ENCODE peak calls at places on chromosome 10, in eight cellular contexts. One of them, this sample, is unnamed.

GRCh38 chr10:132665946-132666732 is 119.8 kb downstream of the NKX6-2 start:
- DNase-seq in NB4: peak
- DNase-seq in GM12865: no peak
- DNase-seq in stimulated activated CD4-positive, alpha-beta T cell treated with anti-CD3 and anti-CD28 coated beads, Interleukin-1b, Interleukin-23, amount 100 ng/mL, for 1 hour: no peak
- DNase-seq in epithelial cell of esophagus: peak
- DNase-seq in HFF-Myc: peak
- DNase-seq in HuH-7.5: no peak
- DNase-seq in upper lobe of right lung: no peak
- DNase-seq in this sample: no peak

GRCh38 chr10:132459252-132460028 is 62.4 kb downstream of the PWWP2B start:
- DNase-seq in NB4: no peak
- DNase-seq in GM12865: no peak
- DNase-seq in stimulated activated CD4-positive, alpha-beta T cell treated with anti-CD3 and anti-CD28 coated beads, Interleukin-1b, Interleukin-23, amount 100 ng/mL, for 1 hour: no peak
- DNase-seq in epithelial cell of esophagus: no peak
- DNase-seq in HFF-Myc: no peak
- DNase-seq in HuH-7.5: peak
- DNase-seq in upper lobe of right lung: no peak
- DNase-seq in this sample: no peak

GRCh38 chr10:15704581-15704968 is 15.1 kb downstream of the ITGA8 start:
- DNase-seq in NB4: no peak
- DNase-seq in GM12865: no peak
- DNase-seq in stimulated activated CD4-positive, alpha-beta T cell treated with anti-CD3 and anti-CD28 coated beads, Interleukin-1b, Interleukin-23, amount 100 ng/mL, for 1 hour: no peak
- DNase-seq in epithelial cell of esophagus: no peak
- DNase-seq in HFF-Myc: no peak
- DNase-seq in HuH-7.5: no peak
- DNase-seq in upper lobe of right lung: no peak
- DNase-seq in this sample: no peak

GRCh38 chr10:70190581-70190980 is 20.3 kb upstream of the SAR1A start:
- DNase-seq in NB4: no peak
- DNase-seq in GM12865: no peak
- DNase-seq in stimulated activated CD4-positive, alpha-beta T cell treated with anti-CD3 and anti-CD28 coated beads, Interleukin-1b, Interleukin-23, amount 100 ng/mL, for 1 hour: no peak
- DNase-seq in epithelial cell of esophagus: no peak
- DNase-seq in HFF-Myc: no peak
- DNase-seq in HuH-7.5: no peak
- DNase-seq in upper lobe of right lung: no peak
- DNase-seq in this sample: no peak

GRCh38 chr10:100829933-100830727 is 82.6 kb upstream of the SLF2 start:
- DNase-seq in NB4: no peak
- DNase-seq in GM12865: no peak
- DNase-seq in stimulated activated CD4-positive, alpha-beta T cell treated with anti-CD3 and anti-CD28 coated beads, Interleukin-1b, Interleukin-23, amount 100 ng/mL, for 1 hour: no peak
- DNase-seq in epithelial cell of esophagus: no peak
- DNase-seq in HFF-Myc: no peak
- DNase-seq in HuH-7.5: no peak
- DNase-seq in upper lobe of right lung: no peak
- DNase-seq in this sample: no peak

GRCh38 chr10:95503526-95503925 is 57.6 kb downstream of the SORBS1 start:
- DNase-seq in NB4: no peak
- DNase-seq in GM12865: no peak
- DNase-seq in stimulated activated CD4-positive, alpha-beta T cell treated with anti-CD3 and anti-CD28 coated beads, Interleukin-1b, Interleukin-23, amount 100 ng/mL, for 1 hour: no peak
- DNase-seq in epithelial cell of esophagus: no peak
- DNase-seq in HFF-Myc: no peak
- DNase-seq in HuH-7.5: no peak
- DNase-seq in upper lobe of right lung: no peak
- DNase-seq in this sample: no peak

GRCh38 chr10:105974803-105975456 is 1189.6 kb downstream of the SORCS1 start:
- DNase-seq in NB4: peak
- DNase-seq in GM12865: peak
- DNase-seq in stimulated activated CD4-positive, alpha-beta T cell treated with anti-CD3 and anti-CD28 coated beads, Interleukin-1b, Interleukin-23, amount 100 ng/mL, for 1 hour: no peak
- DNase-seq in epithelial cell of esophagus: peak
- DNase-seq in HFF-Myc: no peak
- DNase-seq in HuH-7.5: no peak
- DNase-seq in upper lobe of right lung: no peak
- DNase-seq in this sample: peak

GRCh38 chr10:112235141-112235540 is 48.1 kb upstream of the TECTB start:
- DNase-seq in NB4: no peak
- DNase-seq in GM12865: no peak
- DNase-seq in stimulated activated CD4-positive, alpha-beta T cell treated with anti-CD3 and anti-CD28 coated beads, Interleukin-1b, Interleukin-23, amount 100 ng/mL, for 1 hour: no peak
- DNase-seq in epithelial cell of esophagus: no peak
- DNase-seq in HFF-Myc: no peak
- DNase-seq in HuH-7.5: no peak
- DNase-seq in upper lobe of right lung: no peak
- DNase-seq in this sample: no peak

GRCh38 chr10:100858742-100859141 is 54.0 kb upstream of the SLF2 start:
- DNase-seq in NB4: no peak
- DNase-seq in GM12865: no peak
- DNase-seq in stimulated activated CD4-positive, alpha-beta T cell treated with anti-CD3 and anti-CD28 coated beads, Interleukin-1b, Interleukin-23, amount 100 ng/mL, for 1 hour: no peak
- DNase-seq in epithelial cell of esophagus: no peak
- DNase-seq in HFF-Myc: no peak
- DNase-seq in HuH-7.5: no peak
- DNase-seq in upper lobe of right lung: no peak
- DNase-seq in this sample: no peak

GRCh38 chr10:118763202-118763988 is 8.6 kb upstream of the CACUL1 start:
- DNase-seq in NB4: no peak
- DNase-seq in GM12865: no peak
- DNase-seq in stimulated activated CD4-positive, alpha-beta T cell treated with anti-CD3 and anti-CD28 coated beads, Interleukin-1b, Interleukin-23, amount 100 ng/mL, for 1 hour: no peak
- DNase-seq in epithelial cell of esophagus: no peak
- DNase-seq in HFF-Myc: no peak
- DNase-seq in HuH-7.5: no peak
- DNase-seq in upper lobe of right lung: no peak
- DNase-seq in this sample: no peak

GRCh38 chr10:116385994-116386809 is 41.4 kb upstream of the PNLIPRP3 start:
- DNase-seq in NB4: peak
- DNase-seq in GM12865: peak
- DNase-seq in stimulated activated CD4-positive, alpha-beta T cell treated with anti-CD3 and anti-CD28 coated beads, Interleukin-1b, Interleukin-23, amount 100 ng/mL, for 1 hour: no peak
- DNase-seq in epithelial cell of esophagus: peak
- DNase-seq in HFF-Myc: peak
- DNase-seq in HuH-7.5: no peak
- DNase-seq in upper lobe of right lung: no peak
- DNase-seq in this sample: no peak

GRCh38 chr10:6917125-6917524 is 337.0 kb upstream of the PRKCQ start:
- DNase-seq in NB4: peak
- DNase-seq in GM12865: no peak
- DNase-seq in stimulated activated CD4-positive, alpha-beta T cell treated with anti-CD3 and anti-CD28 coated beads, Interleukin-1b, Interleukin-23, amount 100 ng/mL, for 1 hour: no peak
- DNase-seq in epithelial cell of esophagus: no peak
- DNase-seq in HFF-Myc: no peak
- DNase-seq in HuH-7.5: no peak
- DNase-seq in upper lobe of right lung: no peak
- DNase-seq in this sample: no peak

GRCh38 chr10:87875929-87876571 is 12.6 kb downstream of the PTEN start:
- DNase-seq in NB4: no peak
- DNase-seq in GM12865: no peak
- DNase-seq in stimulated activated CD4-positive, alpha-beta T cell treated with anti-CD3 and anti-CD28 coated beads, Interleukin-1b, Interleukin-23, amount 100 ng/mL, for 1 hour: no peak
- DNase-seq in epithelial cell of esophagus: no peak
- DNase-seq in HFF-Myc: no peak
- DNase-seq in HuH-7.5: no peak
- DNase-seq in upper lobe of right lung: no peak
- DNase-seq in this sample: no peak

GRCh38 chr10:33196710-33197406 is 137.6 kb downstream of the NRP1 start:
- DNase-seq in NB4: no peak
- DNase-seq in GM12865: no peak
- DNase-seq in stimulated activated CD4-positive, alpha-beta T cell treated with anti-CD3 and anti-CD28 coated beads, Interleukin-1b, Interleukin-23, amount 100 ng/mL, for 1 hour: no peak
- DNase-seq in epithelial cell of esophagus: no peak
- DNase-seq in HFF-Myc: no peak
- DNase-seq in HuH-7.5: no peak
- DNase-seq in upper lobe of right lung: no peak
- DNase-seq in this sample: no peak

GRCh38 chr10:99976886-99977391 is 32.8 kb downstream of the DNMBP start:
- DNase-seq in NB4: no peak
- DNase-seq in GM12865: no peak
- DNase-seq in stimulated activated CD4-positive, alpha-beta T cell treated with anti-CD3 and anti-CD28 coated beads, Interleukin-1b, Interleukin-23, amount 100 ng/mL, for 1 hour: no peak
- DNase-seq in epithelial cell of esophagus: peak
- DNase-seq in HFF-Myc: peak
- DNase-seq in HuH-7.5: no peak
- DNase-seq in upper lobe of right lung: no peak
- DNase-seq in this sample: no peak

GRCh38 chr10:133358162-133358919 is 522 bp upstream of the FUOM start:
- DNase-seq in NB4: no peak
- DNase-seq in GM12865: no peak
- DNase-seq in stimulated activated CD4-positive, alpha-beta T cell treated with anti-CD3 and anti-CD28 coated beads, Interleukin-1b, Interleukin-23, amount 100 ng/mL, for 1 hour: no peak
- DNase-seq in epithelial cell of esophagus: no peak
- DNase-seq in HFF-Myc: no peak
- DNase-seq in HuH-7.5: no peak
- DNase-seq in upper lobe of right lung: peak
- DNase-seq in this sample: no peak

GRCh38 chr10:70538195-70538520 is 59.6 kb downstream of the PALD1 start:
- DNase-seq in NB4: no peak
- DNase-seq in GM12865: no peak
- DNase-seq in stimulated activated CD4-positive, alpha-beta T cell treated with anti-CD3 and anti-CD28 coated beads, Interleukin-1b, Interleukin-23, amount 100 ng/mL, for 1 hour: no peak
- DNase-seq in epithelial cell of esophagus: no peak
- DNase-seq in HFF-Myc: no peak
- DNase-seq in HuH-7.5: no peak
- DNase-seq in upper lobe of right lung: no peak
- DNase-seq in this sample: no peak